ENCODE peak calls at places on chromosomes 3 and 15, in ten cellular contexts. One of them, this sample, is unnamed.

GRCh38 chr15:71110800-71111565 is 4.3 kb upstream of the THSD4 start:
- DNase-seq in stimulated activated CD4-positive, alpha-beta T cell treated with anti-CD3 and anti-CD28 coated beads, TNF-alpha, amount 100 ng/mL, for 4 hours: no peak
- DNase-seq in GM04504: no peak
- DNase-seq in SK-MEL-5: no peak
- DNase-seq in GM06990: no peak
- DNase-seq in glutamatergic neuron: no peak
- DNase-seq in NCI-H1694: no peak
- DNase-seq in activated CD8-positive, alpha-beta memory T cell treated with anti-CD3 and anti-CD28 coated beads, Interleukin-2, amount 50 U/mL, for 4 hours: no peak
- DNase-seq in small intestine: no peak
- DNase-seq in kidney epithelial cell: no peak
- DNase-seq in this sample: no peak

GRCh38 chr3:32424581-32425250 is 33.1 kb downstream of the CMTM7 start:
- DNase-seq in NCI-H1694: no peak
- DNase-seq in kidney epithelial cell: no peak
- DNase-seq in GM04504: no peak
- DNase-seq in SK-MEL-5: no peak
- DNase-seq in glutamatergic neuron: no peak
- DNase-seq in small intestine: no peak
- DNase-seq in GM06990: no peak
- DNase-seq in activated CD8-positive, alpha-beta memory T cell treated with anti-CD3 and anti-CD28 coated beads, Interleukin-2, amount 50 U/mL, for 4 hours: no peak
- DNase-seq in stimulated activated CD4-positive, alpha-beta T cell treated with anti-CD3 and anti-CD28 coated beads, TNF-alpha, amount 100 ng/mL, for 4 hours: no peak
- DNase-seq in this sample: no peak

GRCh38 chr3:134597390-134597975 is 53.3 kb downstream of the KY start:
- DNase-seq in small intestine: no peak
- DNase-seq in GM04504: no peak
- DNase-seq in SK-MEL-5: no peak
- DNase-seq in glutamatergic neuron: no peak
- DNase-seq in stimulated activated CD4-positive, alpha-beta T cell treated with anti-CD3 and anti-CD28 coated beads, TNF-alpha, amount 100 ng/mL, for 4 hours: no peak
- DNase-seq in activated CD8-positive, alpha-beta memory T cell treated with anti-CD3 and anti-CD28 coated beads, Interleukin-2, amount 50 U/mL, for 4 hours: no peak
- DNase-seq in GM06990: no peak
- DNase-seq in NCI-H1694: no peak
- DNase-seq in kidney epithelial cell: no peak
- DNase-seq in this sample: no peak

GRCh38 chr3:71127463-71128243 is 455.9 kb downstream of the FOXP1 start:
- DNase-seq in kidney epithelial cell: no peak
- DNase-seq in small intestine: peak; percentile 49
- DNase-seq in SK-MEL-5: no peak
- DNase-seq in stimulated activated CD4-positive, alpha-beta T cell treated with anti-CD3 and anti-CD28 coated beads, TNF-alpha, amount 100 ng/mL, for 4 hours: no peak
- DNase-seq in GM06990: no peak
- DNase-seq in activated CD8-positive, alpha-beta memory T cell treated with anti-CD3 and anti-CD28 coated beads, Interleukin-2, amount 50 U/mL, for 4 hours: peak; percentile 44
- DNase-seq in glutamatergic neuron: no peak
- DNase-seq in GM04504: no peak
- DNase-seq in NCI-H1694: no peak
- DNase-seq in this sample: no peak

GRCh38 chr3:183826854-183827253 is 1.5 kb upstream of the MAP6D1 start:
- DNase-seq in glutamatergic neuron: no peak
- DNase-seq in SK-MEL-5: no peak
- DNase-seq in small intestine: no peak
- DNase-seq in GM06990: no peak
- DNase-seq in stimulated activated CD4-positive, alpha-beta T cell treated with anti-CD3 and anti-CD28 coated beads, TNF-alpha, amount 100 ng/mL, for 4 hours: no peak
- DNase-seq in NCI-H1694: no peak
- DNase-seq in kidney epithelial cell: no peak
- DNase-seq in GM04504: no peak
- DNase-seq in activated CD8-positive, alpha-beta memory T cell treated with anti-CD3 and anti-CD28 coated beads, Interleukin-2, amount 50 U/mL, for 4 hours: no peak
- DNase-seq in this sample: no peak

GRCh38 chr3:184761120-184761841 is 49.4 kb upstream of the MAGEF1 start:
- DNase-seq in kidney epithelial cell: no peak
- DNase-seq in GM06990: no peak
- DNase-seq in SK-MEL-5: no peak
- DNase-seq in NCI-H1694: peak; percentile 25
- DNase-seq in GM04504: peak; percentile 30
- DNase-seq in small intestine: peak; percentile 62
- DNase-seq in activated CD8-positive, alpha-beta memory T cell treated with anti-CD3 and anti-CD28 coated beads, Interleukin-2, amount 50 U/mL, for 4 hours: no peak
- DNase-seq in glutamatergic neuron: no peak
- DNase-seq in stimulated activated CD4-positive, alpha-beta T cell treated with anti-CD3 and anti-CD28 coated beads, TNF-alpha, amount 100 ng/mL, for 4 hours: no peak
- DNase-seq in this sample: peak; percentile 46

GRCh38 chr3:31981206-31982181 is at the start of the genes OSBPL10 and ZNF860:
- DNase-seq in SK-MEL-5: peak; percentile 77
- DNase-seq in NCI-H1694: no peak
- DNase-seq in kidney epithelial cell: peak; percentile 56
- DNase-seq in activated CD8-positive, alpha-beta memory T cell treated with anti-CD3 and anti-CD28 coated beads, Interleukin-2, amount 50 U/mL, for 4 hours: peak; percentile 16
- DNase-seq in stimulated activated CD4-positive, alpha-beta T cell treated with anti-CD3 and anti-CD28 coated beads, TNF-alpha, amount 100 ng/mL, for 4 hours: no peak
- DNase-seq in glutamatergic neuron: peak; percentile 27
- DNase-seq in GM06990: peak; percentile 35
- DNase-seq in GM04504: peak; percentile 53
- DNase-seq in small intestine: peak; percentile 96
- DNase-seq in this sample: peak; percentile 81

GRCh38 chr15:101174152-101174920 is 77.5 kb downstream of the CHSY1 start:
- DNase-seq in activated CD8-positive, alpha-beta memory T cell treated with anti-CD3 and anti-CD28 coated beads, Interleukin-2, amount 50 U/mL, for 4 hours: no peak
- DNase-seq in GM06990: no peak
- DNase-seq in glutamatergic neuron: no peak
- DNase-seq in SK-MEL-5: no peak
- DNase-seq in small intestine: no peak
- DNase-seq in GM04504: no peak
- DNase-seq in kidney epithelial cell: no peak
- DNase-seq in stimulated activated CD4-positive, alpha-beta T cell treated with anti-CD3 and anti-CD28 coated beads, TNF-alpha, amount 100 ng/mL, for 4 hours: no peak
- DNase-seq in NCI-H1694: no peak
- DNase-seq in this sample: no peak

GRCh38 chr3:152574461-152575079 is 260.4 kb upstream of the P2RY1 start:
- DNase-seq in small intestine: peak; percentile 42
- DNase-seq in activated CD8-positive, alpha-beta memory T cell treated with anti-CD3 and anti-CD28 coated beads, Interleukin-2, amount 50 U/mL, for 4 hours: peak; percentile 18
- DNase-seq in glutamatergic neuron: peak; percentile 34
- DNase-seq in GM06990: no peak
- DNase-seq in kidney epithelial cell: no peak
- DNase-seq in NCI-H1694: peak; percentile 26
- DNase-seq in stimulated activated CD4-positive, alpha-beta T cell treated with anti-CD3 and anti-CD28 coated beads, TNF-alpha, amount 100 ng/mL, for 4 hours: no peak
- DNase-seq in SK-MEL-5: peak; percentile 77
- DNase-seq in GM04504: peak; percentile 24
- DNase-seq in this sample: no peak

GRCh38 chr3:132432639-132433038 is 15.3 kb downstream of the DNAJC13 start:
- DNase-seq in NCI-H1694: no peak
- DNase-seq in glutamatergic neuron: no peak
- DNase-seq in small intestine: peak; percentile 62
- DNase-seq in GM04504: peak; percentile 38
- DNase-seq in kidney epithelial cell: peak; percentile 54
- DNase-seq in SK-MEL-5: peak; percentile 91
- DNase-seq in stimulated activated CD4-positive, alpha-beta T cell treated with anti-CD3 and anti-CD28 coated beads, TNF-alpha, amount 100 ng/mL, for 4 hours: no peak
- DNase-seq in activated CD8-positive, alpha-beta memory T cell treated with anti-CD3 and anti-CD28 coated beads, Interleukin-2, amount 50 U/mL, for 4 hours: no peak
- DNase-seq in GM06990: no peak
- DNase-seq in this sample: peak; percentile 51

GRCh38 chr15:51907136-51907862 is 64.3 kb downstream of the LEO1 start:
- DNase-seq in activated CD8-positive, alpha-beta memory T cell treated with anti-CD3 and anti-CD28 coated beads, Interleukin-2, amount 50 U/mL, for 4 hours: no peak
- DNase-seq in GM04504: no peak
- DNase-seq in kidney epithelial cell: peak; percentile 44
- DNase-seq in stimulated activated CD4-positive, alpha-beta T cell treated with anti-CD3 and anti-CD28 coated beads, TNF-alpha, amount 100 ng/mL, for 4 hours: no peak
- DNase-seq in NCI-H1694: no peak
- DNase-seq in GM06990: no peak
- DNase-seq in glutamatergic neuron: no peak
- DNase-seq in small intestine: peak; percentile 98
- DNase-seq in SK-MEL-5: no peak
- DNase-seq in this sample: no peak

GRCh38 chr3:184631339-184631965 is 69.9 kb downstream of the EPHB3 start:
- DNase-seq in NCI-H1694: no peak
- DNase-seq in activated CD8-positive, alpha-beta memory T cell treated with anti-CD3 and anti-CD28 coated beads, Interleukin-2, amount 50 U/mL, for 4 hours: no peak
- DNase-seq in kidney epithelial cell: no peak
- DNase-seq in GM04504: no peak
- DNase-seq in stimulated activated CD4-positive, alpha-beta T cell treated with anti-CD3 and anti-CD28 coated beads, TNF-alpha, amount 100 ng/mL, for 4 hours: no peak
- DNase-seq in GM06990: no peak
- DNase-seq in SK-MEL-5: no peak
- DNase-seq in glutamatergic neuron: no peak
- DNase-seq in small intestine: no peak
- DNase-seq in this sample: no peak

GRCh38 chr15:69315402-69316110 is 16.8 kb downstream of the PAQR5 start:
- DNase-seq in NCI-H1694: no peak
- DNase-seq in kidney epithelial cell: no peak
- DNase-seq in SK-MEL-5: no peak
- DNase-seq in stimulated activated CD4-positive, alpha-beta T cell treated with anti-CD3 and anti-CD28 coated beads, TNF-alpha, amount 100 ng/mL, for 4 hours: no peak
- DNase-seq in GM06990: no peak
- DNase-seq in activated CD8-positive, alpha-beta memory T cell treated with anti-CD3 and anti-CD28 coated beads, Interleukin-2, amount 50 U/mL, for 4 hours: no peak
- DNase-seq in glutamatergic neuron: no peak
- DNase-seq in small intestine: no peak
- DNase-seq in GM04504: no peak
- DNase-seq in this sample: no peak

GRCh38 chr15:48538941-48539340 is 106.6 kb downstream of the FBN1 start:
- DNase-seq in SK-MEL-5: no peak
- DNase-seq in GM04504: no peak
- DNase-seq in kidney epithelial cell: no peak
- DNase-seq in small intestine: no peak
- DNase-seq in activated CD8-positive, alpha-beta memory T cell treated with anti-CD3 and anti-CD28 coated beads, Interleukin-2, amount 50 U/mL, for 4 hours: no peak
- DNase-seq in stimulated activated CD4-positive, alpha-beta T cell treated with anti-CD3 and anti-CD28 coated beads, TNF-alpha, amount 100 ng/mL, for 4 hours: no peak
- DNase-seq in glutamatergic neuron: no peak
- DNase-seq in NCI-H1694: no peak
- DNase-seq in GM06990: no peak
- DNase-seq in this sample: no peak

GRCh38 chr3:156093966-156094365 is 26.4 kb upstream of the KCNAB1 start:
- DNase-seq in SK-MEL-5: no peak
- DNase-seq in stimulated activated CD4-positive, alpha-beta T cell treated with anti-CD3 and anti-CD28 coated beads, TNF-alpha, amount 100 ng/mL, for 4 hours: no peak
- DNase-seq in kidney epithelial cell: no peak
- DNase-seq in small intestine: no peak
- DNase-seq in glutamatergic neuron: no peak
- DNase-seq in GM06990: no peak
- DNase-seq in GM04504: no peak
- DNase-seq in NCI-H1694: no peak
- DNase-seq in activated CD8-positive, alpha-beta memory T cell treated with anti-CD3 and anti-CD28 coated beads, Interleukin-2, amount 50 U/mL, for 4 hours: no peak
- DNase-seq in this sample: no peak

GRCh38 chr3:3196148-3196861 is 16.8 kb upstream of the CRBN start:
- DNase-seq in NCI-H1694: no peak
- DNase-seq in SK-MEL-5: peak; percentile 45
- DNase-seq in GM06990: no peak
- DNase-seq in GM04504: no peak
- DNase-seq in activated CD8-positive, alpha-beta memory T cell treated with anti-CD3 and anti-CD28 coated beads, Interleukin-2, amount 50 U/mL, for 4 hours: no peak
- DNase-seq in kidney epithelial cell: no peak
- DNase-seq in glutamatergic neuron: peak; percentile 63
- DNase-seq in small intestine: peak; percentile 18
- DNase-seq in stimulated activated CD4-positive, alpha-beta T cell treated with anti-CD3 and anti-CD28 coated beads, TNF-alpha, amount 100 ng/mL, for 4 hours: no peak
- DNase-seq in this sample: no peak

This sample was measured in AG04450.